ENCODE peak calls at places on chromosome X, in five cellular contexts. One of them, this sample, is unnamed.

GRCh38 chrX:39752820-39753219 is 344.9 kb downstream of the BCOR start:
- DNase-seq in left ventricle myocardium superior: no peak
- DNase-seq in EL: peak; percentile 53
- DNase-seq in GM04504: no peak
- DNase-seq in ovary: peak; percentile 40
- DNase-seq in this sample: no peak

GRCh38 chrX:123432362-123433150 is 248.5 kb downstream of the GRIA3 start:
- DNase-seq in ovary: no peak
- DNase-seq in GM04504: no peak
- DNase-seq in left ventricle myocardium superior: no peak
- DNase-seq in EL: no peak
- DNase-seq in this sample: no peak

GRCh38 chrX:1041051-1041450 is 171.4 kb downstream of the CRLF2 start:
- DNase-seq in GM04504: no peak
- DNase-seq in ovary: no peak
- DNase-seq in left ventricle myocardium superior: no peak
- DNase-seq in EL: no peak
- DNase-seq in this sample: no peak

GRCh38 chrX:55624403-55624802 is 1.2 kb downstream of the FOXR2 start:
- DNase-seq in ovary: no peak
- DNase-seq in EL: peak; percentile 0
- DNase-seq in left ventricle myocardium superior: no peak
- DNase-seq in GM04504: no peak
- DNase-seq in this sample: no peak

GRCh38 chrX:155048997-155049619 is 21.8 kb downstream of the CMC4 start:
- DNase-seq in GM04504: no peak
- DNase-seq in left ventricle myocardium superior: no peak
- DNase-seq in EL: peak; percentile 45
- DNase-seq in ovary: no peak
- DNase-seq in this sample: peak; percentile 38

GRCh38 chrX:27915617-27916016 is 65.6 kb downstream of the DCAF8L1 start:
- DNase-seq in ovary: no peak
- DNase-seq in GM04504: peak; percentile 4
- DNase-seq in left ventricle myocardium superior: no peak
- DNase-seq in EL: peak; percentile 0
- DNase-seq in this sample: peak; percentile 1

GRCh38 chrX:19064175-19064574 is 58.1 kb downstream of the ADGRG2 start:
- DNase-seq in left ventricle myocardium superior: no peak
- DNase-seq in GM04504: no peak
- DNase-seq in ovary: no peak
- DNase-seq in EL: peak; percentile 18
- DNase-seq in this sample: peak; percentile 16

GRCh38 chrX:109880629-109881028 is 122.3 kb upstream of the TMEM164 start:
- DNase-seq in GM04504: no peak
- DNase-seq in EL: no peak
- DNase-seq in left ventricle myocardium superior: no peak
- DNase-seq in ovary: no peak
- DNase-seq in this sample: no peak

GRCh38 chrX:130523460-130524394 is 121.9 kb downstream of the RBMX2 start:
- DNase-seq in ovary: peak; percentile 16
- DNase-seq in left ventricle myocardium superior: peak; percentile 56
- DNase-seq in EL: peak; percentile 11
- DNase-seq in GM04504: no peak
- DNase-seq in this sample: no peak

GRCh38 chrX:18895157-18895952 is 88.6 kb downstream of the PHKA2 start:
- DNase-seq in GM04504: peak; percentile 10
- DNase-seq in left ventricle myocardium superior: peak; percentile 67
- DNase-seq in EL: no peak
- DNase-seq in ovary: peak; percentile 36
- DNase-seq in this sample: peak; percentile 37

GRCh38 chrX:38375888-38376287 is 23.5 kb downstream of the OTC start:
- DNase-seq in left ventricle myocardium superior: no peak
- DNase-seq in ovary: no peak
- DNase-seq in EL: no peak
- DNase-seq in GM04504: no peak
- DNase-seq in this sample: no peak

GRCh38 chrX:28188526-28188925 is 207.3 kb upstream of the DCAF8L1 start:
- DNase-seq in GM04504: no peak
- DNase-seq in EL: no peak
- DNase-seq in ovary: no peak
- DNase-seq in left ventricle myocardium superior: no peak
- DNase-seq in this sample: no peak

GRCh38 chrX:136028383-136028984 is 43.2 kb downstream of the SLC9A6 start:
- DNase-seq in left ventricle myocardium superior: no peak
- DNase-seq in ovary: no peak
- DNase-seq in GM04504: no peak
- DNase-seq in EL: peak; percentile 55
- DNase-seq in this sample: peak; percentile 64

GRCh38 chrX:13507893-13508292 is 61.5 kb upstream of the EGFL6 start:
- DNase-seq in EL: no peak
- DNase-seq in GM04504: no peak
- DNase-seq in ovary: no peak
- DNase-seq in left ventricle myocardium superior: no peak
- DNase-seq in this sample: no peak

GRCh38 chrX:20595928-20596550 is 329.3 kb upstream of the RPS6KA3 start:
- DNase-seq in EL: no peak
- DNase-seq in ovary: no peak
- DNase-seq in GM04504: peak; percentile 11
- DNase-seq in left ventricle myocardium superior: peak; percentile 14
- DNase-seq in this sample: no peak

GRCh38 chrX:70398899-70399298 is 24.2 kb upstream of the GDPD2 start:
- DNase-seq in left ventricle myocardium superior: no peak
- DNase-seq in GM04504: no peak
- DNase-seq in EL: no peak
- DNase-seq in ovary: no peak
- DNase-seq in this sample: no peak

GRCh38 chrX:727738-728621 is 97.4 kb downstream of the SHOX start:
- DNase-seq in EL: peak; percentile 7
- DNase-seq in left ventricle myocardium superior: no peak
- DNase-seq in ovary: no peak
- DNase-seq in GM04504: no peak
- DNase-seq in this sample: no peak

GRCh38 chrX:104435249-104435648 is 130.8 kb upstream of the IL1RAPL2 start:
- DNase-seq in left ventricle myocardium superior: no peak
- DNase-seq in ovary: no peak
- DNase-seq in GM04504: no peak
- DNase-seq in EL: no peak
- DNase-seq in this sample: no peak

GRCh38 chrX:15114865-15115566 is 154.9 kb downstream of the ASB9 start:
- DNase-seq in EL: no peak
- DNase-seq in GM04504: no peak
- DNase-seq in ovary: no peak
- DNase-seq in left ventricle myocardium superior: no peak
- DNase-seq in this sample: no peak

GRCh38 chrX:80290834-80291233 is 129.4 kb upstream of the TENT5D start:
- DNase-seq in ovary: no peak
- DNase-seq in GM04504: no peak
- DNase-seq in left ventricle myocardium superior: no peak
- DNase-seq in EL: no peak
- DNase-seq in this sample: no peak

GRCh38 chrX:39518451-39519212 is 579.1 kb downstream of the BCOR start:
- DNase-seq in EL: peak; percentile 0
- DNase-seq in ovary: no peak
- DNase-seq in GM04504: no peak
- DNase-seq in left ventricle myocardium superior: peak; percentile 70
- DNase-seq in this sample: no peak

GRCh38 chrX:19886888-19887531 is 390 bp downstream of the SH3KBP1 start:
- DNase-seq in GM04504: no peak
- DNase-seq in EL: peak; percentile 22
- DNase-seq in left ventricle myocardium superior: peak; percentile 54
- DNase-seq in ovary: peak; percentile 62
- DNase-seq in this sample: no peak

GRCh38 chrX:150050387-150050786 is 112.1 kb upstream of the EOLA2 start:
- DNase-seq in EL: no peak
- DNase-seq in ovary: no peak
- DNase-seq in left ventricle myocardium superior: no peak
- DNase-seq in GM04504: no peak
- DNase-seq in this sample: no peak

GRCh38 chrX:95628796-95629195 is 1055.8 kb upstream of the DIAPH2 start:
- DNase-seq in left ventricle myocardium superior: no peak
- DNase-seq in GM04504: no peak
- DNase-seq in ovary: no peak
- DNase-seq in EL: no peak
- DNase-seq in this sample: no peak

GRCh38 chrX:115233497-115234219 is at the start of gene LRCH2:
- DNase-seq in left ventricle myocardium superior: peak; percentile 33
- DNase-seq in ovary: peak; percentile 61
- DNase-seq in GM04504: no peak
- DNase-seq in EL: peak; percentile 55
- DNase-seq in this sample: peak; percentile 26

GRCh38 chrX:30593435-30594200 is 16.1 kb upstream of the TASL start:
- DNase-seq in left ventricle myocardium superior: no peak
- DNase-seq in ovary: no peak
- DNase-seq in GM04504: no peak
- DNase-seq in EL: no peak
- DNase-seq in this sample: no peak

GRCh38 chrX:78708171-78708570 is 39.3 kb upstream of the LPAR4 start:
- DNase-seq in GM04504: peak; percentile 16
- DNase-seq in left ventricle myocardium superior: no peak
- DNase-seq in ovary: no peak
- DNase-seq in EL: peak; percentile 39
- DNase-seq in this sample: peak; percentile 9

GRCh38 chrX:45628041-45628440 is 427.4 kb upstream of the DIPK2B start:
- DNase-seq in GM04504: no peak
- DNase-seq in left ventricle myocardium superior: no peak
- DNase-seq in EL: peak; percentile 40
- DNase-seq in ovary: no peak
- DNase-seq in this sample: no peak

GRCh38 chrX:24423960-24424359 is 41.1 kb upstream of the PDK3 start:
- DNase-seq in ovary: no peak
- DNase-seq in EL: no peak
- DNase-seq in left ventricle myocardium superior: no peak
- DNase-seq in GM04504: no peak
- DNase-seq in this sample: no peak

GRCh38 chrX:40197071-40197470 is 99.3 kb upstream of the BCOR start:
- DNase-seq in left ventricle myocardium superior: no peak
- DNase-seq in EL: no peak
- DNase-seq in ovary: no peak
- DNase-seq in GM04504: no peak
- DNase-seq in this sample: no peak

GRCh38 chrX:13598877-13599276 is 29.5 kb downstream of the EGFL6 start:
- DNase-seq in ovary: no peak
- DNase-seq in left ventricle myocardium superior: no peak
- DNase-seq in GM04504: no peak
- DNase-seq in EL: peak; percentile 1
- DNase-seq in this sample: no peak